ENCODE peak calls at places on chromosome 17, in ten cellular contexts. One of them, this sample, is unnamed. For H3K4me1, the result is how much of the 10 kb centered on the place peaks cover.

GRCh38 chr17:55730808-55731207 is 8.1 kb upstream of the TMEM100 start:
- DNase-seq in GM12878: no peak
- DNase-seq in MM.1S: no peak
- DNase-seq in IMR-90: no peak
- DNase-seq in colonic mucosa: no peak
- DNase-seq in mammary epithelial cell: no peak
- DNase-seq in GM23248: peak
- DNase-seq in mesenchymal stem cell: no peak
- DNase-seq in mesendoderm: no peak
- DNase-seq in PC-3: no peak
- DNase-seq in this sample: no peak

GRCh38 chr17:81508639-81509047 is 4.0 kb downstream of the ACTG1 start:
- DNase-seq in IMR-90: peak
- DNase-seq in mesendoderm: peak
- DNase-seq in MM.1S: peak
- DNase-seq in PC-3: peak
- DNase-seq in GM23248: peak
- DNase-seq in mesenchymal stem cell: no peak
- DNase-seq in mammary epithelial cell: peak
- DNase-seq in colonic mucosa: no peak
- DNase-seq in GM12878: no peak
- DNase-seq in this sample: peak

GRCh38 chr17:45020354-45021138 is 30.9 kb downstream of the DCAKD start:
- DNase-seq in mesenchymal stem cell: peak
- DNase-seq in PC-3: no peak
- DNase-seq in mammary epithelial cell: no peak
- DNase-seq in GM12878: no peak
- DNase-seq in colonic mucosa: peak
- DNase-seq in MM.1S: no peak
- DNase-seq in mesendoderm: peak
- DNase-seq in GM23248: no peak
- DNase-seq in IMR-90: peak
- DNase-seq in this sample: no peak

GRCh38 chr17:9271989-9272388 is 250.7 kb downstream of the NTN1 start:
- DNase-seq in IMR-90: no peak
- DNase-seq in mammary epithelial cell: no peak
- DNase-seq in PC-3: no peak
- DNase-seq in MM.1S: no peak
- DNase-seq in mesendoderm: no peak
- DNase-seq in mesenchymal stem cell: no peak
- DNase-seq in GM12878: no peak
- DNase-seq in colonic mucosa: no peak
- DNase-seq in GM23248: peak
- DNase-seq in this sample: no peak

GRCh38 chr17:65020284-65020683 is 36.3 kb downstream of the GNA13 start:
- DNase-seq in MM.1S: no peak
- DNase-seq in mesenchymal stem cell: peak
- DNase-seq in GM23248: peak
- DNase-seq in mammary epithelial cell: peak
- DNase-seq in colonic mucosa: no peak
- DNase-seq in PC-3: peak
- DNase-seq in GM12878: no peak
- DNase-seq in IMR-90: peak
- DNase-seq in mesendoderm: no peak
- DNase-seq in this sample: peak

GRCh38 chr17:34306466-34306865 is 12.8 kb upstream of the CCL8 start:
- DNase-seq in PC-3: peak
- DNase-seq in GM23248: peak
- DNase-seq in MM.1S: no peak
- DNase-seq in GM12878: no peak
- DNase-seq in IMR-90: peak
- DNase-seq in mesenchymal stem cell: peak
- DNase-seq in mammary epithelial cell: no peak
- DNase-seq in colonic mucosa: no peak
- DNase-seq in mesendoderm: peak
- DNase-seq in this sample: peak

GRCh38 chr17:2090804-2091534 is 36.1 kb downstream of the HIC1 start:
- DNase-seq in mesendoderm: peak
- DNase-seq in GM12878: no peak
- DNase-seq in mammary epithelial cell: peak
- DNase-seq in colonic mucosa: peak
- DNase-seq in GM23248: peak
- DNase-seq in IMR-90: peak
- DNase-seq in MM.1S: no peak
- DNase-seq in PC-3: peak
- DNase-seq in mesenchymal stem cell: peak
- DNase-seq in this sample: peak

GRCh38 chr17:350706-351435 is 1.7 kb downstream of the RPH3AL start:
- DNase-seq in IMR-90: no peak
- DNase-seq in mesenchymal stem cell: peak
- DNase-seq in mesendoderm: peak
- DNase-seq in MM.1S: no peak
- DNase-seq in PC-3: peak
- DNase-seq in mammary epithelial cell: peak
- DNase-seq in GM12878: no peak
- DNase-seq in colonic mucosa: peak
- DNase-seq in GM23248: peak
- DNase-seq in this sample: no peak

GRCh38 chr17:75033346-75034235 is 13.2 kb downstream of the ATP5PD start:
- DNase-seq in GM12878: peak
- DNase-seq in mammary epithelial cell: peak
- DNase-seq in MM.1S: peak
- DNase-seq in colonic mucosa: peak
- DNase-seq in GM23248: peak
- DNase-seq in PC-3: peak
- DNase-seq in mesendoderm: peak
- DNase-seq in IMR-90: peak
- DNase-seq in mesenchymal stem cell: peak
- DNase-seq in this sample: peak

GRCh38 chr17:75039238-75039637 is 7.5 kb downstream of the ATP5PD start:
- DNase-seq in IMR-90: no peak
- DNase-seq in MM.1S: no peak
- DNase-seq in mesenchymal stem cell: no peak
- DNase-seq in PC-3: no peak
- DNase-seq in mesendoderm: no peak
- DNase-seq in GM23248: no peak
- DNase-seq in colonic mucosa: no peak
- DNase-seq in GM12878: no peak
- DNase-seq in mammary epithelial cell: no peak
- DNase-seq in this sample: no peak

GRCh38 chr17:75032896-75033294 is 13.9 kb downstream of the ATP5PD start:
- DNase-seq in PC-3: peak
- DNase-seq in mammary epithelial cell: no peak
- DNase-seq in colonic mucosa: peak
- DNase-seq in IMR-90: no peak
- DNase-seq in mesenchymal stem cell: no peak
- DNase-seq in GM23248: peak
- DNase-seq in GM12878: no peak
- DNase-seq in mesendoderm: no peak
- DNase-seq in MM.1S: no peak
- DNase-seq in this sample: peak

GRCh38 chr17:75034236-75034908 is 12.4 kb downstream of the ATP5PD start:
- DNase-seq in colonic mucosa: peak
- DNase-seq in mesendoderm: peak
- DNase-seq in MM.1S: peak
- DNase-seq in PC-3: peak
- DNase-seq in GM12878: peak
- DNase-seq in mammary epithelial cell: peak
- DNase-seq in mesenchymal stem cell: peak
- DNase-seq in GM23248: peak
- DNase-seq in IMR-90: peak
- DNase-seq in this sample: peak

DNA sequence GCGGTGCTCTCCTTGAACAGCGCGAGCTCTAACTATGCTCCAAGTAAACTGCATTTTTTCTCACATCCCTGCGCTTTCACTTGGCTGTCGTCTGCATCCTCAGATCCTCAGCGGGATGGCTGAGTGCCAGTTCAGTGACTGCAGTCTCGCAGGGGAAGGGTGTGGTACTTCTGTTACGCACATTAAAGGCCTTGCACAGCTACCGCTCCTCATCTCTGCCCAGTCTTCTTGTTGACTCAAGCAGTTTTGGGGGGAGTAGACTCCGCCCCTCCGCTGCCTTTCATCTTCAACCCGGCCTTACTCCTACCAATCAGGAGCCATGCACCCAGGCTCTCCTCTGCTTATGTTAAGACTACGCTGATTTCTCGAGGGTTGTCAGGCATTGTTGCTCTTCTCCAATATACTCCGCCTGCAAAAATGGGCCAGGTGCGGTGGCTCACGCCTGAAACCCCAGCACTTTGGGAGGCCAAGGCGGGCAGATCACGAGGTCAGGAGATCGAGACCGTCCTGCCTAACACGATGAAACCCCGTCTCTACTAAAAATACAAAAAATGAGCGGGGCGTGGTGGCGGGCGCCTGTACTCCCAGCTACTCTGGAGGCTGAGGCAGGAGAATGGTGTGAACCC is 10.0 kb downstream of the ATP5PD start:
- DNase-seq in mammary epithelial cell: no peak
- DNase-seq in mesendoderm: no peak
- DNase-seq in PC-3: peak
- DNase-seq in mesenchymal stem cell: no peak
- DNase-seq in IMR-90: peak
- DNase-seq in GM23248: peak
- DNase-seq in colonic mucosa: peak
- DNase-seq in MM.1S: no peak
- DNase-seq in GM12878: no peak
- DNase-seq in this sample: no peak
- H3K4me3 ChIP-seq in mammary epithelial cell: no peak
- H3K4me3 ChIP-seq in mesendoderm: no peak
- H3K4me3 ChIP-seq in PC-3: peak
- H3K4me3 ChIP-seq in mesenchymal stem cell: no peak
- H3K4me3 ChIP-seq in IMR-90: no peak
- H3K4me3 ChIP-seq in GM23248: peak
- H3K4me3 ChIP-seq in colonic mucosa: no peak
- H3K4me3 ChIP-seq in MM.1S: no peak
- H3K4me3 ChIP-seq in GM12878: no peak
- H3K4me3 ChIP-seq in this sample: peak

GRCh38 chr17:28225872-28226271 is 93.1 kb upstream of the TMEM97 start:
- DNase-seq in IMR-90: no peak
- DNase-seq in colonic mucosa: no peak
- DNase-seq in GM23248: no peak
- DNase-seq in mesenchymal stem cell: no peak
- DNase-seq in mesendoderm: no peak
- DNase-seq in MM.1S: no peak
- DNase-seq in PC-3: no peak
- DNase-seq in GM12878: no peak
- DNase-seq in mammary epithelial cell: no peak
- DNase-seq in this sample: no peak

GRCh38 chr17:28226563-28226962 is 92.4 kb upstream of the TMEM97 start:
- DNase-seq in IMR-90: no peak
- DNase-seq in colonic mucosa: no peak
- DNase-seq in mammary epithelial cell: no peak
- DNase-seq in mesendoderm: no peak
- DNase-seq in GM12878: no peak
- DNase-seq in mesenchymal stem cell: no peak
- DNase-seq in PC-3: no peak
- DNase-seq in MM.1S: no peak
- DNase-seq in GM23248: no peak
- DNase-seq in this sample: no peak

GRCh38 chr17:28228986-28229729 is 89.8 kb upstream of the TMEM97 start:
- DNase-seq in PC-3: no peak
- DNase-seq in GM12878: no peak
- DNase-seq in mesendoderm: no peak
- DNase-seq in mammary epithelial cell: no peak
- DNase-seq in IMR-90: no peak
- DNase-seq in MM.1S: no peak
- DNase-seq in mesenchymal stem cell: no peak
- DNase-seq in GM23248: no peak
- DNase-seq in colonic mucosa: no peak
- DNase-seq in this sample: no peak

GRCh38 chr17:28228109-28228840 is 90.7 kb upstream of the TMEM97 start:
- DNase-seq in MM.1S: no peak
- DNase-seq in colonic mucosa: no peak
- DNase-seq in mesenchymal stem cell: peak
- DNase-seq in IMR-90: no peak
- DNase-seq in GM23248: peak
- DNase-seq in PC-3: no peak
- DNase-seq in mesendoderm: peak
- DNase-seq in GM12878: no peak
- DNase-seq in mammary epithelial cell: no peak
- DNase-seq in this sample: no peak

GRCh38 chr17:28227278-28228108 is 91.5 kb upstream of the TMEM97 start:
- DNase-seq in MM.1S: no peak
- DNase-seq in PC-3: peak
- DNase-seq in colonic mucosa: peak
- DNase-seq in mesendoderm: peak
- DNase-seq in IMR-90: no peak
- DNase-seq in GM23248: peak
- DNase-seq in mesenchymal stem cell: peak
- DNase-seq in GM12878: no peak
- DNase-seq in mammary epithelial cell: peak
- DNase-seq in this sample: peak
- H3K9ac ChIP-seq in MM.1S: no peak
- H3K9ac ChIP-seq in PC-3: no peak
- H3K9ac ChIP-seq in colonic mucosa: peak
- H3K9ac ChIP-seq in mesendoderm: peak
- H3K9ac ChIP-seq in IMR-90: no peak
- H3K9ac ChIP-seq in GM23248: no peak
- H3K9ac ChIP-seq in mesenchymal stem cell: peak
- H3K9ac ChIP-seq in GM12878: no peak
- H3K9ac ChIP-seq in mammary epithelial cell: peak
- H3K9ac ChIP-seq in this sample: no peak

DNA sequence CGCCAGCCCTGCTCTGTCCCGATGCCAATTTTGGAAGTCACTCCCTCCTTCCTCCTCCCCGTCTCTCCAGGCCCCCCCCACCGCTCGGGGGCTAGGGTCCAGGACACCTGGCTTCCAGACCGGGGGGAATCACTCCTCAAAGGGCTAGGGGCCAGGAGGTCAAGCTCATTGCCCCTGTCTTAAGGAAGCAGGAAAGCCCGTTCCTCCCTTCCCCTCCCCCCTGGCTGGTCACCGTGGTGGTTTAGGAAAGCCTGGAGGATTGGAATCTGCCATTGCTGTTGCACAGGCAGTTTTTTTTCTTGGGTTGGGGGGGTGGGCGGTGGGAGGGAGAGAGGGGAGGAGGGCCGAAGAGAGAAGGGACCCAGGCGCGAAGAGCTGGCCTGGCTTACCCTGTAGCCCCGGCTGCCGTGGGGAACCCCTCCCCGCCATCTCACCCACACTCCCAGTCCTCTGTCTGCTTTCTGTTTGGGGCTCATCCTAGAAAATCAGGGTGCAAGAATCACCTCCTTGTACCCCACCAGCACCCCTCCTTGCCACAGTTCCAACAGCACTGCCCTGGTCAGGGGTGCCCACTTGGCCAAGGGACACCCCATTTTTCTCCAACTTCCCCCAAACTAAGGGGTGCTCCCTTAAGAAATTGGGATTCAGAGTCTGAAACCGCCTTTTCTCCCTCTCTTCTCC is 2.9 kb upstream of the BCL6B start:
- DNase-seq in colonic mucosa: peak
- DNase-seq in GM12878: no peak
- DNase-seq in MM.1S: no peak
- DNase-seq in mesenchymal stem cell: peak
- DNase-seq in IMR-90: peak
- DNase-seq in PC-3: peak
- DNase-seq in mammary epithelial cell: no peak
- DNase-seq in GM23248: peak
- DNase-seq in mesendoderm: peak
- DNase-seq in this sample: peak
- H3K4me1 ChIP-seq in colonic mucosa: under half
- H3K4me1 ChIP-seq in GM12878: under half
- H3K4me1 ChIP-seq in MM.1S: under half
- H3K4me1 ChIP-seq in mesenchymal stem cell: under half
- H3K4me1 ChIP-seq in IMR-90: under half
- H3K4me1 ChIP-seq in PC-3: under half
- H3K4me1 ChIP-seq in mammary epithelial cell: under half
- H3K4me1 ChIP-seq in GM23248: under half
- H3K4me1 ChIP-seq in mesendoderm: under half
- H3K4me1 ChIP-seq in this sample: half or more

GRCh38 chr17:75572713-75573539 is 14.7 kb upstream of the MYO15B start:
- DNase-seq in mammary epithelial cell: no peak
- DNase-seq in PC-3: no peak
- DNase-seq in mesenchymal stem cell: no peak
- DNase-seq in mesendoderm: no peak
- DNase-seq in IMR-90: no peak
- DNase-seq in GM23248: no peak
- DNase-seq in colonic mucosa: no peak
- DNase-seq in GM12878: no peak
- DNase-seq in MM.1S: no peak
- DNase-seq in this sample: no peak

GRCh38 chr17:75570034-75570676 is 17.4 kb upstream of the MYO15B start:
- DNase-seq in GM12878: no peak
- DNase-seq in MM.1S: no peak
- DNase-seq in IMR-90: no peak
- DNase-seq in mesenchymal stem cell: no peak
- DNase-seq in colonic mucosa: no peak
- DNase-seq in mesendoderm: no peak
- DNase-seq in GM23248: no peak
- DNase-seq in mammary epithelial cell: no peak
- DNase-seq in PC-3: no peak
- DNase-seq in this sample: no peak

GRCh38 chr17:75571197-75571884 is 16.3 kb upstream of the MYO15B start:
- DNase-seq in GM23248: no peak
- DNase-seq in colonic mucosa: no peak
- DNase-seq in IMR-90: peak
- DNase-seq in mesenchymal stem cell: peak
- DNase-seq in PC-3: no peak
- DNase-seq in mesendoderm: no peak
- DNase-seq in MM.1S: peak
- DNase-seq in GM12878: peak
- DNase-seq in mammary epithelial cell: no peak
- DNase-seq in this sample: no peak

GRCh38 chr17:75570772-75571171 is 16.8 kb upstream of the MYO15B start:
- DNase-seq in MM.1S: no peak
- DNase-seq in GM12878: no peak
- DNase-seq in mesenchymal stem cell: no peak
- DNase-seq in IMR-90: no peak
- DNase-seq in colonic mucosa: no peak
- DNase-seq in GM23248: no peak
- DNase-seq in mesendoderm: no peak
- DNase-seq in PC-3: no peak
- DNase-seq in mammary epithelial cell: no peak
- DNase-seq in this sample: no peak

GRCh38 chr17:75571885-75572215 is 15.8 kb upstream of the MYO15B start:
- DNase-seq in GM12878: no peak
- DNase-seq in GM23248: no peak
- DNase-seq in IMR-90: no peak
- DNase-seq in mammary epithelial cell: no peak
- DNase-seq in PC-3: no peak
- DNase-seq in colonic mucosa: no peak
- DNase-seq in MM.1S: no peak
- DNase-seq in mesenchymal stem cell: no peak
- DNase-seq in mesendoderm: no peak
- DNase-seq in this sample: no peak
- H3K4me3 ChIP-seq in GM12878: no peak
- H3K4me3 ChIP-seq in GM23248: no peak
- H3K4me3 ChIP-seq in IMR-90: no peak
- H3K4me3 ChIP-seq in mammary epithelial cell: no peak
- H3K4me3 ChIP-seq in PC-3: no peak
- H3K4me3 ChIP-seq in colonic mucosa: no peak
- H3K4me3 ChIP-seq in MM.1S: peak
- H3K4me3 ChIP-seq in mesenchymal stem cell: no peak
- H3K4me3 ChIP-seq in mesendoderm: no peak
- H3K4me3 ChIP-seq in this sample: no peak